ENCODE peak calls at places on chromosome 11, in seven cellular contexts. T is cardiac fibroblast, Z is transverse colon, L is PC-9, F is HFF-Myc, K is GM12865, O is uterus. U is an unnamed sample.

GRCh38 chr11:68314886-68315580 is 2.6 kb downstream of the LRP5 start:
- DNase-seq in T (peak; percentile 55), Z (peak; percentile 70), L (peak; percentile 64), F (no peak), K (no peak), O (peak; percentile 52), U (peak; percentile 38)

GRCh38 chr11:68364581-68364980 is 52.2 kb downstream of the LRP5 start:
- DNase-seq in T (no peak), Z (no peak), L (no peak), F (no peak), K (no peak), O (no peak), U (no peak)

GRCh38 chr11:134846776-134847722 is 435.0 kb upstream of the B3GAT1 start:
- DNase-seq in T (no peak), Z (no peak), L (no peak), F (no peak), K (no peak), O (no peak), U (no peak)

GRCh38 chr11:106091480-106092123 is 14.1 kb downstream of the AASDHPPT start:
- DNase-seq in T (peak; percentile 83), Z (no peak), L (no peak), F (no peak), K (peak; percentile 85), O (no peak), U (peak; percentile 32)

GRCh38 chr11:123956752-123957151 is 13.1 kb upstream of the OR6T1 start:
- DNase-seq in T (no peak), Z (no peak), L (no peak), F (no peak), K (no peak), O (no peak), U (no peak)

GRCh38 chr11:74330065-74330858 is 18.8 kb upstream of the P4HA3 start:
- DNase-seq in T (peak; percentile 80), Z (no peak), L (no peak), F (no peak), K (no peak), O (no peak), U (peak; percentile 40)

GRCh38 chr11:76663912-76664440 is 6.6 kb downstream of the LRRC32 start:
- DNase-seq in T (no peak), Z (peak; percentile 4), L (no peak), F (no peak), K (no peak), O (no peak), U (no peak)

GRCh38 chr11:659532-660085 is 22.5 kb downstream of the DRD4 start:
- DNase-seq in T (no peak), Z (no peak), L (no peak), F (no peak), K (no peak), O (no peak), U (no peak)

GRCh38 chr11:102196816-102197215 is 86.6 kb downstream of the YAP1 start:
- DNase-seq in T (peak; percentile 37), Z (no peak), L (no peak), F (no peak), K (no peak), O (no peak), U (peak; percentile 29)

GRCh38 chr11:110200241-110200640 is 96.2 kb downstream of the RDX start:
- DNase-seq in T (peak; percentile 76), Z (no peak), L (no peak), F (no peak), K (no peak), O (no peak), U (no peak)

GRCh38 chr11:121520243-121521144 is 67.7 kb upstream of the SORL1-AS1 start:
- DNase-seq in T (peak; percentile 40), Z (no peak), L (no peak), F (peak; percentile 39), K (no peak), O (no peak), U (peak; percentile 91)

GRCh38 chr11:121936375-121936774 is 179.6 kb downstream of the BLID start:
- DNase-seq in T (peak; percentile 38), Z (no peak), L (no peak), F (no peak), K (no peak), O (no peak), U (peak; percentile 65)

GRCh38 chr11:79060081-79060480 is 380.7 kb downstream of the TENM4 start:
- DNase-seq in T (no peak), Z (no peak), L (no peak), F (no peak), K (no peak), O (no peak), U (no peak)

GRCh38 chr11:79066456-79067354 is 374.1 kb downstream of the TENM4 start:
- DNase-seq in T (no peak), Z (no peak), L (no peak), F (no peak), K (no peak), O (no peak), U (no peak)

GRCh38 chr11:79059171-79059570 is 381.7 kb downstream of the TENM4 start:
- DNase-seq in T (no peak), Z (no peak), L (no peak), F (no peak), K (no peak), O (no peak), U (no peak)

GRCh38 chr11:79060534-79060933 is 380.3 kb downstream of the TENM4 start:
- DNase-seq in T (peak; percentile 8), Z (no peak), L (no peak), F (no peak), K (no peak), O (no peak), U (no peak)

DNA sequence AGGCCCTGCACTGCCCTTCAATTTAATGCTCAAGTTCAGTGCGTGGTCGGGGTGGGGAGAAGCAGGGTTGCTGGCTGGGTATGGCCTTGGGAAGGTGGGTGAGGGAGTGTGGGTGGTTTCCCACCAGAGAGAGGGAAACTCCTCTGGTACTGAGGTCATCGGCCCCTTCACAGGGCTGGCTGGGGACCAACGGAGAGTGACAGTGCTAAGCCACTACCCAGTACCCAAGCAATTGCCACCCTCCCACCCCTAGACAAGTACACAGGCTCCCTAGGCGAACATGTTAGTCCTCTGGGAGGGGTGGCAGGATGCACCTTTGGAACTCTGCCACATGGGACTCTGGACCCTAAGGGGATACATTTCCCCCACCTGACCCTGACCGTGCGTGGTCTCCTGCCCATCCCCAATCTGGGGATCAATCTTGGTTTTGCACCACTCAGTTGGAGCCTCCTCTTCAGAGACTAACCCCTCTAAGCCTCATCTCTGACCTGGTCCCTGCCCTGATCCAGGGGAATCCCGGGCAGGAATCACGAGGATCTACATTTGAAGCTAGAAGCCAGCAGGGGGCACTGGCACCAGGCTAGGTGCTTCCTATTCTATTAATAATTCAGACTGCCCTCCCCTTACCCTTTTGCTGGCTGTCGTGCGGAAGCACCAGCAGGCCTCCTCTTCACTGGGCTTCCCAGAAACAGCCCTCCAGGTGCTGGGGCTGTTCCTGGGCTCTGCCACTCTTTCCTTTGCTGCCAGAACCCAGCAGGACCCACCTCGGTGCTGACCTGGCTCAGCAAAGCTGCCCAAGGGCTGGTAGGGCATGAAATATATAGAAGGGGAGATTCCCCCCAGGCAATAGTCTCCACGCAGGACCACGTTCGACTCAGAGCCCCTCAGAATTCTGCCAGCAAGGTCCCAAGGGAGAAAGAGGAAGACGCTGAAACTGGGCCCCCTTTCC is 377.7 kb downstream of the TENM4 start:
- DNase-seq in T (peak; percentile 37), Z (no peak), L (no peak), F (no peak), K (peak; percentile 22), O (no peak), U (no peak)
- TF ChIP-seq CTCF in T (peak; percentile 42), Z (no peak), L (peak; percentile 58), F (peak; percentile 62), K (peak; percentile 33), O (no peak), U (peak; percentile 45)

DNA sequence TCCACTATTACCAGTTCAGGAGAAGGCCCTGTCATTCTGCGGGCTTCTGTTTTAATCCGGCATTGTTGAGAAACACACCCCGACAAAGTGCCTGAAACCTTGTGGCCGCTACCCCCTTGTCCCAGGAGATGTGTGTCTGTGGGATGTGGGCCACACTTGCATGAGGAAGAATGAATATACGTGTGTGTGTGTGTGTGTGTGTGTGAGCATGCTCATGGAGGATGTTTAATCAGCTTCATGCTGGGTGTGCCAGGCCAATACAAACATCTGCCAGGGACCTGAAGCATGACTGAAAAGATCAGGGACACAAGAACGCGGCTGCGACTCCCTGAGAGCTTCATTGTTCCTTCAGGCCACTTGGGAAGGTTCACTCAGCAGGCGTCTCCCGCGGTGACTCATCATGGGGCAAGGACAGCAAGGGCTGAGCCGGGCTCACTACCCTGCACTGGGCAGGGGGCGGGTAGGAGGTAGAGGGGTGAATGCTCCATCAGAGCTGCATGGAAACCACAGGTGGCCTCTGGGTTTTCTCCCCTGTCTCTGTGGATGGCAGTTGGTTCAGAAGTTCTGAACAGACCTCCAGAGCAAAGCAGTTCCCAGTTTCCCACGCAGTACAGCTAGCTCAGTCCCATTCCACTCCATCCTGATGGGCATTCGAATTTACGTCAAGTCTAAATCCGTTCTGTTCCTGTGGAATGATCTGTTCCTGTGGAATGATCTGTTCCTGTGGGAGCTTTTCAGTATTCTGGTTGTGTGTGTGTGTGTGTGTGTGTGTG is 7.0 kb upstream of the MALAT1 start:
- DNase-seq in T (peak; percentile 97), Z (peak; percentile 90), L (peak; percentile 93), F (no peak), K (peak; percentile 69), O (peak; percentile 87), U (peak; percentile 99)
- H3K4me3 ChIP-seq in T (peak overlapping the region; percentile 7), Z (no peak overlapping the region), L (no peak overlapping the region), F (no peak overlapping the region), K (peak overlapping the region; percentile 65), O (no peak overlapping the region), U (peak overlapping the region; percentile 40)

GRCh38 chr11:58963551-58964075 is 24.3 kb downstream of the GLYATL1 start:
- DNase-seq in T (peak; percentile 60), Z (no peak), L (no peak), F (peak; percentile 26), K (peak; percentile 13), O (no peak), U (peak; percentile 65)

GRCh38 chr11:58957922-58958321 is 18.6 kb downstream of the GLYATL1 start:
- DNase-seq in T (no peak), Z (no peak), L (no peak), F (no peak), K (peak; percentile 58), O (no peak), U (peak; percentile 2)

DNA sequence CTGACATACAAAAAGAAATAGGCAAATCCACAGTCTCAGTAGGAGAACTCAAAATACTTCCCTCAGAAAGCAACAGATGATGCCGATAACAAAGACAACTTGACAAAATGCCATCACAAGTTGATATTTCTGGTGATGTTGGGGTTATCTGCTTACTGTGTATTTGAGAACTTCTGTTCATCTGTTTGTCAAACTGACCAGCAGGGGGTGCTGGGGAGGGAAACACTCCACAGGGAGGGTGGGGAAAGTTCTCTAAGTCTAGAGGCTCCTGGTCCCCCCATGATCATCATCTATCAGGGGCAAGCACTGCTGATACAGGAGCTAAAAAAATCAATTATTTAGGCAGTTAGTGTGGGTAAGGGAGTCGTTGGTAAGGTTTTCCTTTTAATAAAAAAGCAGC is 19.2 kb downstream of the GLYATL1 start:
- DNase-seq in T (peak; percentile 3), Z (peak; percentile 67), L (no peak), F (no peak), K (peak; percentile 65), O (no peak), U (peak; percentile 5)
- TF ChIP-seq CTCF in T (peak; percentile 27), Z (peak; percentile 61), L (peak; percentile 53), F (peak; percentile 37), K (peak; percentile 62), O (no peak), U (peak; percentile 46)

DNA sequence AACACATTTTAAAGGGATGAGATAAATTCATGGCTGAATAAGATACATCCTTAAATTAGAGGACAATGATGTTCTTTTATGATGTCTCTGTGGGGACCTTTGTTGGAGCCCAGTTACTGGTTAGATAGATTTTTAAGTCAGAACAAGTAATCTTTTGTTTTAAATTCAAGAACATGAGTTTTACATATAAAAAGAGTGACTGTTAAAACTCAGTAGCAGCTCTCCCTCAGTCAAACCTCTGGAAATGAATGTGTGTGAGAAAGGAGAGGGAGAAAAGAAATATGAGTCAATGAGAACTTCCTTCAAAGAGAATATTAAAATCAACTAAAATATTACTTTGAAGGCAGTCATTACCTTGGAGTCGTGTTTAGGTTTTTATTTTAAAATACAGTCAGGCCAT is 241.7 kb downstream of the SWAP70 start:
- DNase-seq in T (peak; percentile 69), Z (no peak), L (no peak), F (no peak), K (no peak), O (no peak), U (peak; percentile 70)
- H3K4me3 ChIP-seq in T (no peak overlapping the region), Z (no peak overlapping the region), L (no peak overlapping the region), F (no peak overlapping the region), K (no peak overlapping the region), O (no peak overlapping the region), U (no peak overlapping the region)